ENCODE peak calls at places on chromosomes 2 and 18, in six cellular contexts. One of them, this sample, is unnamed.

GRCh38 chr2:172239944-172240590 is 137.4 kb upstream of the DLX2 start:
- DNase-seq in NCI-H226: no peak
- DNase-seq in germinal center: no peak
- DNase-seq in NCI-H1436: no peak
- DNase-seq in HepG2: no peak
- DNase-seq in GM06990: no peak
- DNase-seq in this sample: no peak

GRCh38 chr18:56910967-56911366 is 235.9 kb upstream of the BOD1L2 start:
- DNase-seq in NCI-H226: no peak
- DNase-seq in germinal center: no peak
- DNase-seq in NCI-H1436: no peak
- DNase-seq in HepG2: no peak
- DNase-seq in GM06990: no peak
- DNase-seq in this sample: no peak

GRCh38 chr2:109348190-109348589 is 219.2 kb downstream of the SH3RF3 start:
- DNase-seq in NCI-H226: no peak
- DNase-seq in germinal center: no peak
- DNase-seq in NCI-H1436: no peak
- DNase-seq in HepG2: no peak
- DNase-seq in GM06990: no peak
- DNase-seq in this sample: no peak

GRCh38 chr18:27206411-27206810 is 21.3 kb upstream of the CHST9 start:
- DNase-seq in NCI-H226: no peak
- DNase-seq in germinal center: no peak
- DNase-seq in NCI-H1436: no peak
- DNase-seq in HepG2: no peak
- DNase-seq in GM06990: no peak
- DNase-seq in this sample: no peak

GRCh38 chr18:37578886-37579513 is 13.4 kb upstream of the CELF4 start:
- DNase-seq in NCI-H226: no peak
- DNase-seq in germinal center: no peak
- DNase-seq in NCI-H1436: peak
- DNase-seq in HepG2: peak
- DNase-seq in GM06990: no peak
- DNase-seq in this sample: peak

GRCh38 chr2:134676960-134677359 is 41.8 kb downstream of the TMEM163 start:
- DNase-seq in NCI-H226: no peak
- DNase-seq in germinal center: no peak
- DNase-seq in NCI-H1436: no peak
- DNase-seq in HepG2: no peak
- DNase-seq in GM06990: no peak
- DNase-seq in this sample: no peak

GRCh38 chr2:238731961-238732360 is 115.9 kb upstream of the TWIST2 start:
- DNase-seq in NCI-H226: no peak
- DNase-seq in germinal center: no peak
- DNase-seq in NCI-H1436: no peak
- DNase-seq in HepG2: no peak
- DNase-seq in GM06990: no peak
- DNase-seq in this sample: no peak

GRCh38 chr2:226515344-226516055 is 284.1 kb downstream of the IRS1 start:
- DNase-seq in NCI-H226: no peak
- DNase-seq in germinal center: no peak
- DNase-seq in NCI-H1436: peak
- DNase-seq in HepG2: peak
- DNase-seq in GM06990: no peak
- DNase-seq in this sample: no peak

GRCh38 chr18:58093311-58093790 is 49.3 kb downstream of the NEDD4L start:
- DNase-seq in NCI-H226: no peak
- DNase-seq in germinal center: no peak
- DNase-seq in NCI-H1436: no peak
- DNase-seq in HepG2: no peak
- DNase-seq in GM06990: no peak
- DNase-seq in this sample: no peak

GRCh38 chr2:160140001-160140400 is 60.1 kb downstream of the ITGB6 start:
- DNase-seq in NCI-H226: no peak
- DNase-seq in germinal center: no peak
- DNase-seq in NCI-H1436: no peak
- DNase-seq in HepG2: no peak
- DNase-seq in GM06990: no peak
- DNase-seq in this sample: no peak

GRCh38 chr18:63970803-63971191 is 916 bp downstream of the SERPINB8 start:
- DNase-seq in NCI-H226: peak
- DNase-seq in germinal center: no peak
- DNase-seq in NCI-H1436: no peak
- DNase-seq in HepG2: no peak
- DNase-seq in GM06990: no peak
- DNase-seq in this sample: no peak

GRCh38 chr2:10525573-10526265 is 77.6 kb upstream of the ODC1 start:
- DNase-seq in NCI-H226: no peak
- DNase-seq in germinal center: no peak
- DNase-seq in NCI-H1436: no peak
- DNase-seq in HepG2: no peak
- DNase-seq in GM06990: no peak
- DNase-seq in this sample: no peak

GRCh38 chr2:42827647-42828486 is 35.5 kb upstream of the HAAO start:
- DNase-seq in NCI-H226: peak
- DNase-seq in germinal center: peak
- DNase-seq in NCI-H1436: peak
- DNase-seq in HepG2: peak
- DNase-seq in GM06990: peak
- DNase-seq in this sample: peak